ENCODE peak calls at places on chromosome 9, in four cellular contexts. F, T, A and P are unnamed samples.

GRCh38 chr9:108536836-108537601 is 318.8 kb downstream of the ACTL7B start:
- DNase-seq in F (no peak), A (no peak), T (no peak), P (no peak)

GRCh38 chr9:1429328-1429727 is 379.2 kb downstream of the DMRT2 start:
- DNase-seq in F (no peak), A (no peak), T (no peak), P (no peak)

GRCh38 chr9:97768731-97769130 is 71.6 kb upstream of the XPA start:
- DNase-seq in F (no peak), T (no peak), A (no peak), P (no peak)

GRCh38 chr9:136201174-136201573 is 3.8 kb downstream of the LHX3 start:
- DNase-seq in T (no peak), A (no peak), F (no peak), P (no peak)

GRCh38 chr9:68669189-68669588 is 35.9 kb upstream of the PIP5K1B start:
- DNase-seq in A (no peak), F (no peak), T (no peak), P (no peak)

GRCh38 chr9:72858089-72858912 is 94.6 kb downstream of the ALDH1A1 start:
- DNase-seq in A (no peak), T (no peak), F (no peak), P (no peak)

GRCh38 chr9:87223397-87224246 is 274.0 kb upstream of the DAPK1 start:
- DNase-seq in F (no peak), T (no peak), A (no peak), P (no peak)

GRCh38 chr9:87714819-87715218 is 11.1 kb upstream of the CTSL start:
- DNase-seq in T (no peak), A (peak), F (no peak), P (no peak)

GRCh38 chr9:79670269-79670961 is 98.7 kb downstream of the TLE4 start:
- DNase-seq in T (no peak), A (peak), F (no peak), P (no peak)

GRCh38 chr9:126439402-126439765 is 112.8 kb downstream of the MVB12B start:
- DNase-seq in T (no peak), A (peak), F (no peak), P (no peak)

GRCh38 chr9:128707446-128707845 is 5.1 kb downstream of the PKN3 start:
- DNase-seq in T (no peak), A (no peak), F (no peak), P (no peak)

GRCh38 chr9:35816708-35817107 is 1.9 kb upstream of the HINT2 start:
- DNase-seq in F (no peak), T (no peak), A (no peak), P (no peak)

GRCh38 chr9:93116049-93116961 is 17.7 kb downstream of the NINJ1 start:
- DNase-seq in F (no peak), A (peak), T (peak), P (peak)

GRCh38 chr9:96136992-96137665 is 164.8 kb downstream of the HSD17B3 start:
- DNase-seq in T (peak), A (no peak), F (no peak), P (no peak)

GRCh38 chr9:124218438-124219289 is 39.1 kb upstream of the NEK6 start:
- DNase-seq in A (peak), T (peak), F (peak), P (peak)
- TF ChIP-seq CTCF in A (no peak), T (no peak), F (peak), P (peak)

GRCh38 chr9:119365291-119366027 is 3.8 kb downstream of the BRINP1 start:
- DNase-seq in T (no peak), A (no peak), F (no peak), P (no peak)
- TF ChIP-seq CTCF in T (peak), A (peak), F (peak), P (peak)

GRCh38 chr9:81370650-81371049 is 318.7 kb downstream of the TLE1 start:
- DNase-seq in F (no peak), A (no peak), T (no peak), P (no peak)
- TF ChIP-seq CTCF in F (no peak), A (no peak), T (no peak), P (no peak)

DNA sequence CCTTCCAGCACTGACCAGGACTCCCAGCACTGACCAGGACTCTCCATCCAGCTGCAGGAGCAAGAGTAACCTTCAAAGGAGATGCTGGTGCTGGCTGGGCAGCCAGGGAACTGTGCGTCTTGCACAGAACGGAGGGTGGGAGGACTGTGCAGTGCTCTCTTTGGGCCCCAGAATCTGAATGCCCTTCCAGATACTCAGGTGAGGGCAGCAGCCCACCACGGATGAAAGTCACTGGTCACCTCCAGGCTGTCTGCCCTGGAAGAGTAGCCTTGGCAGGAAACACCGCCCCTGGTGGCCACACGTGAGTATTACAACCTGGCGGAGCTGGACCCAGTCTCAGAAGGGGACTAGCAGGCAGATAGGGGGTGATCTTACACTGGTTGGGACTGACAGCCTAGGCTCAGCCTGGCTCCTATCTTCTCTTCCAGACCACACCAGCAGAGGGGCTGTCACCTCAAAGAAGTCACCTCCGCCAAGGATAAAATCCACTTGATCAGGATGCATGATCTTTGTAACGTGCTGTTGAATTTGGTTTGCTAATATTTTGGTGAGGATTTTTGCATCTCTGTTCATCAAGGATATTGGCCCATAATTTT is 4.8 kb upstream of the SARDH start:
- DNase-seq in F (peak), A (peak), T (peak), P (no peak)
- TF ChIP-seq CTCF in F (peak), A (peak), T (peak), P (peak)

GRCh38 chr9:4106744-4107143 is 193.1 kb downstream of the GLIS3 start:
- DNase-seq in A (no peak), T (no peak), F (no peak), P (no peak)
- TF ChIP-seq CTCF in A (no peak), T (no peak), F (no peak), P (no peak)

GRCh38 chr9:18396102-18396728 is 77.7 kb upstream of the ADAMTSL1 start:
- DNase-seq in F (no peak), A (no peak), T (no peak), P (no peak)
- TF ChIP-seq CTCF in F (peak), A (no peak), T (no peak), P (peak)

GRCh38 chr9:84542554-84542953 is 127.0 kb upstream of the NTRK2 start:
- DNase-seq in A (no peak), T (no peak), F (peak), P (no peak)
- TF ChIP-seq CTCF in A (no peak), T (no peak), F (no peak), P (no peak)